ENCODE peak calls at places on chromosomes 12 and 14, in four cellular contexts. F is fibroblast of mammary gland, Z is neural progenitor cell, V is activated B cell treated with CpG ODN at 0.5 μM for 24 hours. N is an unnamed sample.
A peak's percentile ranks its signal among the peaks of the same experiment; 100 is the strongest.

GRCh38 chr12:12731785-12732184 is 14.6 kb downstream of the CDKN1B start:
- DNase-seq in Z (no peak), V (no peak), F (no peak), N (no peak)

GRCh38 chr14:98138666-98139065 is 1133.3 kb downstream of the BCL11B start:
- DNase-seq in Z (peak; percentile 87), V (no peak), F (peak; percentile 3), N (no peak)

GRCh38 chr12:108231109-108231905 is 102.2 kb downstream of the WSCD2 start:
- DNase-seq in F (no peak), Z (no peak), V (no peak), N (no peak)

GRCh38 chr12:95173392-95174251 is 43.6 kb downstream of the FGD6 start:
- DNase-seq in F (peak; percentile 82), V (no peak), Z (no peak), N (no peak)

GRCh38 chr12:120197542-120197887 is 3.0 kb upstream of the GCN1 start:
- DNase-seq in F (no peak), V (no peak), Z (no peak), N (no peak)

GRCh38 chr14:81066672-81067071 is 111.3 kb downstream of the TSHR start:
- DNase-seq in V (no peak), F (no peak), Z (no peak), N (no peak)

GRCh38 chr12:120249875-120250795 is 15.4 kb downstream of the PXN start:
- DNase-seq in Z (no peak), F (peak; percentile 55), V (no peak), N (no peak)

GRCh38 chr12:80662586-80662985 is 44.8 kb upstream of the MYF6 start:
- DNase-seq in F (no peak), V (no peak), Z (no peak), N (no peak)

GRCh38 chr14:42057176-42057575 is 450.5 kb downstream of the LRFN5 start:
- DNase-seq in V (no peak), Z (no peak), F (peak; percentile 16), N (no peak)

GRCh38 chr12:18250313-18250916 is 10.9 kb upstream of the PIK3C2G start:
- DNase-seq in V (no peak), Z (peak; percentile 88), F (peak; percentile 74), N (peak; percentile 15)

GRCh38 chr12:29782821-29783772 is 645 bp downstream of the TMTC1 start:
- DNase-seq in F (peak; percentile 35), V (no peak), Z (peak; percentile 77), N (no peak)

GRCh38 chr14:61174395-61175386 is 106.4 kb downstream of the TMEM30B start:
- DNase-seq in F (peak; percentile 75), V (no peak), Z (no peak), N (no peak)

GRCh38 chr12:508795-509194 is 49.1 kb downstream of the B4GALNT3 start:
- DNase-seq in Z (no peak), F (no peak), V (no peak), N (no peak)

GRCh38 chr12:115444336-115444735 is 760.4 kb upstream of the TBX3 start:
- DNase-seq in Z (no peak), F (peak; percentile 76), V (no peak), N (no peak)

GRCh38 chr12:100142851-100143559 is at the start of gene BLTP3B:
- DNase-seq in F (peak; percentile 63), Z (peak; percentile 94), V (peak; percentile 85), N (no peak)

GRCh38 chr12:67540920-67541624 is 107.5 kb upstream of the DYRK2 start:
- DNase-seq in F (peak; percentile 14), Z (no peak), V (no peak), N (no peak)

GRCh38 chr12:13183621-13184020 is 12.9 kb upstream of the EMP1 start:
- DNase-seq in V (no peak), Z (no peak), F (peak; percentile 55), N (no peak)

GRCh38 chr14:26191666-26192065 is 406.2 kb downstream of the NOVA1 start:
- DNase-seq in V (no peak), F (peak; percentile 60), Z (no peak), N (no peak)

GRCh38 chr12:66861157-66861750 is 182.4 kb upstream of the GRIP1 start:
- DNase-seq in F (peak; percentile 55), Z (peak; percentile 60), V (peak; percentile 32), N (no peak)

GRCh38 chr12:89181271-89181920 is 170.9 kb downstream of the DUSP6 start:
- DNase-seq in V (no peak), F (peak; percentile 81), Z (no peak), N (no peak)

GRCh38 chr14:21840765-21841164 is 167.1 kb upstream of the OR4E1 start:
- DNase-seq in V (no peak), Z (peak; percentile 44), F (no peak), N (no peak)

GRCh38 chr14:36690301-36691020 is 28.8 kb downstream of the PAX9 start:
- DNase-seq in F (peak; percentile 3), Z (no peak), V (no peak), N (no peak)

GRCh38 chr12:88172844-88173407 is 30.8 kb downstream of the TMTC3 start:
- DNase-seq in V (no peak), F (peak; percentile 59), Z (no peak), N (no peak)

GRCh38 chr14:70254476-70254961 is 65.8 kb upstream of the SLC8A3 start:
- DNase-seq in V (no peak), F (peak; percentile 8), Z (peak; percentile 70), N (no peak)

GRCh38 chr12:2256453-2256852 is 203.7 kb downstream of the CACNA1C start:
- DNase-seq in F (peak; percentile 81), Z (no peak), V (no peak), N (no peak)

GRCh38 chr14:64450255-64450654 is 15.0 kb upstream of the AKAP5 start:
- DNase-seq in V (no peak), Z (no peak), F (no peak), N (no peak)

GRCh38 chr14:89720741-89721315 is 233.7 kb downstream of the EFCAB11 start:
- DNase-seq in Z (no peak), V (peak; percentile 45), F (no peak), N (no peak)

GRCh38 chr12:22312336-22312735 is 22.2 kb downstream of the ST8SIA1 start:
- DNase-seq in V (no peak), F (peak; percentile 78), Z (peak; percentile 6), N (no peak)

GRCh38 chr12:94488449-94488848 is 28.8 kb upstream of the CEP83 start:
- DNase-seq in Z (no peak), V (no peak), F (no peak), N (no peak)

GRCh38 chr14:100608586-100609330 is 21.5 kb upstream of the BEGAIN start:
- DNase-seq in Z (no peak), V (no peak), F (no peak), N (no peak)

GRCh38 chr14:51167587-51168219 is 72.3 kb upstream of the TMX1 start:
- DNase-seq in F (peak; percentile 80), Z (no peak), V (no peak), N (no peak)

GRCh38 chr14:78690836-78691235 is 520.7 kb downstream of the NRXN3 start:
- DNase-seq in F (peak; percentile 36), Z (no peak), V (no peak), N (no peak)

GRCh38 chr14:104341532-104342434 is 203.4 kb downstream of the KIF26A start:
- DNase-seq in F (peak; percentile 9), V (no peak), Z (peak; percentile 92), N (peak; percentile 97)
- TF ChIP-seq CTCF in F (no peak), V (no peak), Z (peak; percentile 72), N (peak; percentile 43)

DNA sequence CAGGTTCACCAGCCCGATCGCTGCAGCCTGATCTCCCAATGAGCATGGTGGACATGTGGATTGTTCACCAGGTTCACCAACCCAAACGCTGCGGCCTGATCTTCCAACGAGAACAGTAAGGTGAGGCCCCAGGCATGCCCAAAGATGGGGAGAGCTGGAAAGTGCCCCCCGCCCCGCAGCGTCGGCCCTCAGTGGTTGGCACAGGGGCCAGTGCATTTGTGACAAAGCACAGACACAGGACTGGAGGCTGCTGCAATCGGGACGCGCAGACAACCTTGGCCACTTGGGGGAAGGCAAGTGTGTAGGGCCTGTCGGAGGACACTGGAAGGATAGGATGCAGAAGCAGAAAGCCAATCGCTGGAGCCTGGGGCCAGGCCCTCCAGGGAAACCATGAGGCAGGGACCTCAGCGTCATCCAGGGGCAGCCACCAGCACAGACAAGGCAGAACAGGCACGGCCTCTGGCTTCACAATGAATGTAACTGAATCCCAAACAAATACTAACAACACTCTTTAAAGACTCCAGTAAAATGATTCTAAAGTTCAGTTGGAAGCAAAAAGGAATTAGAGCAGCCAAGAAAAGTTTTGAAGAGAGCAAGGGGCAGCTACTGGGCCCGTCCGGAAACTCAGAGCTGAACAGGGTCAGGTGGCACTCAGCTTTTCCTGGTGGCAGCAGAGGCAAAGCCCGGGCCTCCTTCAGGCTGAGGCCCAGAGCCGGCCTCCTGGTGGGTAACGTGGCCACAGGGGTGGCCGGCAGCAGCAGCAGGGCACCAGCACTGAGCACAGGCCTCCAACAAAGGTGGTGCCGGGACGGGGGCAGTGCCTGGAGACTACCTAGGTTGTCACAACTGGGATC is 13.3 kb downstream of the BRF1 start:
- DNase-seq in F (no peak), Z (peak; percentile 31), V (no peak), N (no peak)
- TF ChIP-seq CTCF in F (no peak), Z (no peak), V (no peak), N (no peak)

GRCh38 chr14:56561586-56561985 is 18.0 kb upstream of the TMEM260 start:
- DNase-seq in F (peak; percentile 80), V (no peak), Z (no peak), N (no peak)

GRCh38 chr14:56552615-56553014 is 27.0 kb upstream of the TMEM260 start:
- DNase-seq in V (no peak), F (no peak), Z (peak; percentile 58), N (no peak)

GRCh38 chr14:56554301-56554700 is 25.3 kb upstream of the TMEM260 start:
- DNase-seq in Z (no peak), F (no peak), V (no peak), N (no peak)

GRCh38 chr14:56555921-56556570 is 23.6 kb upstream of the TMEM260 start:
- DNase-seq in V (no peak), F (peak; percentile 53), Z (peak; percentile 55), N (no peak)
- TF ChIP-seq CTCF in V (no peak), F (peak; percentile 67), Z (peak; percentile 83), N (peak; percentile 93)

DNA sequence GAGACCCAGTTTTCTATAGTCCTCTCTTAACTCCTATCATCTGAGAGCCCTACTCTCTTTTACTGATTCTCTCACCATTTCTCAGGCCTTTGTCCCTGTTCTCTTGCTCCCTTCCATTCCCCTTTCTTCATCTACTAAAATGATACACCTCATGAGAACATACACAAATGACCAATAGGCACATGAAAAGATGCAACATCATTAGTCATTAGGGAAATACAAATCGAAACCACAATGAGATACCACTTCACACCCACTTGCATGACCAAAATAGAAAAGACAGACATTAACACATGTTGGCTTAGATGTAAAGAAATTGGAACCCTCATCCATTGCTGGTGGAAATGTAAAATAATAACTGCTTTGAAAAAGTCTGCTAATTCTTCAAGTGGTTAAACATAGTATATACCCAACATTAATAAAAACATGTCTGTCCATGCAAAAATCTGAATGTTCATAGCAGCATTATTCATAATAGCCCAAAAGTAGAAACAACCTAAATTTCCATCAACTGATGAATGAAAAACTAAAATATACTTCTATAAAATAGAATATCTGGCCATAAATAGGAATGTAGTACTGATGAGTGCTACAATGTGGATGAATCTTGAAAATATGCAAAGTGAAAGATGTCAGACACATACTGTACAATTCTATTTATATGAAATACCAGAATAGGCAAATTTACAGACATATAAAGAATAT is 66.0 kb downstream of the DENND5B start:
- DNase-seq in Z (no peak), V (no peak), F (peak; percentile 87), N (no peak)
- TF ChIP-seq CTCF in Z (no peak), V (no peak), F (no peak), N (no peak)

DNA sequence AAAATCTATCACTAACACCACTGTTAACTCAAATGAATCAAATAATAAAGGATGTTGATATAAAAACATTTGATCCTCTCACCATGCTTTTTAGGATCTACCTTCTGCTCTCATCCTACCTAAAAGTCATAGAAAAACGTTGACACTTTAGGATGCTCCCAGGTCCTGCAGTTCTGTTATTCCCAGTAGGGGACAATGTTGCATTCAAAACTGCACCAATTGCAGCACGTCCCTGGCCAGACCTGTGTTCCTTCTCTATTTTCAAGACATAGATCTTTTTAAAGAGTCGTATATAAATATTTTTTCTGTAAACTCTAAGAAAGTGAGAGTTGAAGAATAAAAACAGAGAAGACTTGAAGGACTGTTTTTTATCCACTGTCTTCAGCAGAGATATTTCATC is 8.8 kb downstream of the AICDA start:
- DNase-seq in V (no peak), F (no peak), Z (no peak), N (no peak)
- TF ChIP-seq CTCF in V (no peak), F (peak; percentile 10), Z (peak; percentile 47), N (no peak)